ENCODE peak calls at places on chromosomes 6 and 20, in nine cellular contexts. D, V, O, L, P, T, K, C and A are unnamed samples.

GRCh38 chr20:5550738-5551529 is 199.3 kb upstream of the SHLD1 start:
- DNase-seq in D (no peak), V (no peak), O (no peak), L (no peak), P (no peak), T (peak), K (no peak), C (no peak), A (peak)

GRCh38 chr6:26571592-26572296 is 25.0 kb upstream of the ABT1 start:
- DNase-seq in D (no peak), V (no peak), O (no peak), L (no peak), P (no peak), T (peak), K (no peak), C (peak), A (no peak)

GRCh38 chr6:11744753-11745152 is 33.9 kb downstream of the ADTRP start:
- DNase-seq in D (peak), V (peak), O (peak), L (no peak), P (peak), T (no peak), K (no peak), C (peak), A (no peak)

GRCh38 chr6:126170875-126171489 is 168.9 kb upstream of the CENPW start:
- DNase-seq in D (no peak), V (no peak), O (no peak), L (no peak), P (no peak), T (peak), K (peak), C (peak), A (peak)

GRCh38 chr6:32393660-32394420 is 13.1 kb downstream of the BTNL2 start:
- DNase-seq in D (peak), V (no peak), O (peak), L (no peak), P (no peak), T (no peak), K (no peak), C (no peak), A (no peak)

GRCh38 chr6:138086573-138087196 is 20.5 kb downstream of the PERP start:
- DNase-seq in D (no peak), V (no peak), O (peak), L (no peak), P (no peak), T (no peak), K (no peak), C (peak), A (no peak)

GRCh38 chr6:149717255-149717587 is 680 bp downstream of the LATS1 start:
- DNase-seq in D (no peak), V (no peak), O (no peak), L (no peak), P (no peak), T (no peak), K (no peak), C (no peak), A (no peak)

GRCh38 chr6:67888886-67889681 is 746.0 kb upstream of the ADGRB3 start:
- DNase-seq in D (no peak), V (no peak), O (no peak), L (no peak), P (no peak), T (no peak), K (no peak), C (no peak), A (no peak)

GRCh38 chr20:32980131-32980941 is 23.9 kb downstream of the SUN5 start:
- DNase-seq in D (no peak), V (peak), O (no peak), L (no peak), P (no peak), T (no peak), K (no peak), C (no peak), A (no peak)

GRCh38 chr6:6734463-6735455 is 146.2 kb downstream of the LY86 start:
- DNase-seq in D (no peak), V (no peak), O (no peak), L (no peak), P (no peak), T (peak), K (no peak), C (no peak), A (no peak)

GRCh38 chr20:10739134-10739533 is 65.3 kb upstream of the JAG1 start:
- DNase-seq in D (no peak), V (no peak), O (no peak), L (no peak), P (no peak), T (no peak), K (no peak), C (no peak), A (no peak)

GRCh38 chr6:15359335-15359862 is 113.5 kb downstream of the JARID2 start:
- DNase-seq in D (peak), V (no peak), O (no peak), L (no peak), P (no peak), T (peak), K (no peak), C (no peak), A (no peak)

GRCh38 chr6:63742060-63742459 is 106.5 kb downstream of the PHF3 start:
- DNase-seq in D (no peak), V (no peak), O (no peak), L (no peak), P (no peak), T (no peak), K (no peak), C (peak), A (no peak)

GRCh38 chr6:32189082-32189741 is 790 bp downstream of the PBX2 start:
- DNase-seq in D (no peak), V (no peak), O (no peak), L (no peak), P (no peak), T (peak), K (no peak), C (no peak), A (no peak)

GRCh38 chr6:122752990-122753687 is 26.4 kb upstream of the FABP7 start:
- DNase-seq in D (no peak), V (no peak), O (no peak), L (no peak), P (no peak), T (no peak), K (no peak), C (no peak), A (no peak)

GRCh38 chr6:29739136-29739881 is 16.1 kb downstream of the HLA-F start:
- DNase-seq in D (no peak), V (peak), O (no peak), L (no peak), P (no peak), T (no peak), K (no peak), C (no peak), A (no peak)

GRCh38 chr6:93047033-93047432 is 372.3 kb downstream of the EPHA7 start:
- DNase-seq in D (no peak), V (no peak), O (no peak), L (no peak), P (no peak), T (no peak), K (no peak), C (no peak), A (no peak)

GRCh38 chr6:151627689-151628444 is 134.1 kb downstream of the CCDC170 start:
- DNase-seq in D (no peak), V (no peak), O (peak), L (no peak), P (no peak), T (no peak), K (no peak), C (no peak), A (no peak)

GRCh38 chr6:33299237-33299944 is 649 bp upstream of the RGL2 start:
- DNase-seq in D (peak), V (peak), O (no peak), L (peak), P (no peak), T (peak), K (peak), C (peak), A (peak)

GRCh38 chr6:2725999-2726567 is 24.6 kb downstream of the MYLK4 start:
- DNase-seq in D (no peak), V (no peak), O (no peak), L (no peak), P (no peak), T (peak), K (no peak), C (no peak), A (no peak)

GRCh38 chr6:74891358-74891811 is 314.5 kb downstream of the COL12A1 start:
- DNase-seq in D (peak), V (peak), O (no peak), L (no peak), P (no peak), T (peak), K (no peak), C (no peak), A (no peak)

GRCh38 chr6:151432650-151433049 is 19.3 kb downstream of the RMND1 start:
- DNase-seq in D (no peak), V (no peak), O (no peak), L (no peak), P (no peak), T (no peak), K (no peak), C (no peak), A (no peak)

GRCh38 chr6:156058356-156058755 is 602.7 kb upstream of the NOX3 start:
- DNase-seq in D (no peak), V (no peak), O (no peak), L (no peak), P (no peak), T (no peak), K (no peak), C (no peak), A (no peak)

GRCh38 chr6:153096792-153097191 is 34.3 kb downstream of the RGS17 start:
- DNase-seq in D (no peak), V (no peak), O (no peak), L (no peak), P (no peak), T (no peak), K (no peak), C (no peak), A (no peak)

GRCh38 chr6:35485402-35485877 is 11.4 kb downstream of the TEAD3 start:
- DNase-seq in D (peak), V (peak), O (no peak), L (no peak), P (no peak), T (peak), K (no peak), C (no peak), A (no peak)

GRCh38 chr6:87968435-87969278 is 79.0 kb upstream of the SPACA1 start:
- DNase-seq in D (no peak), V (no peak), O (no peak), L (no peak), P (no peak), T (no peak), K (no peak), C (no peak), A (no peak)

GRCh38 chr20:49460916-49461315 is 21.6 kb downstream of the KCNB1 start:
- DNase-seq in D (no peak), V (no peak), O (no peak), L (peak), P (no peak), T (peak), K (no peak), C (peak), A (no peak)

GRCh38 chr6:36731622-36732310 is 34.1 kb downstream of the RAB44 start:
- DNase-seq in D (no peak), V (peak), O (no peak), L (no peak), P (no peak), T (peak), K (no peak), C (no peak), A (no peak)

GRCh38 chr20:44496976-44497375 is 21.3 kb downstream of the TTPAL start:
- DNase-seq in D (no peak), V (peak), O (peak), L (no peak), P (no peak), T (peak), K (no peak), C (no peak), A (no peak)

GRCh38 chr6:16749516-16750485 is 11.5 kb downstream of the ATXN1 start:
- DNase-seq in D (no peak), V (no peak), O (no peak), L (no peak), P (no peak), T (no peak), K (no peak), C (no peak), A (no peak)

GRCh38 chr20:37333848-37334318 is 12.1 kb upstream of the SRC start:
- DNase-seq in D (no peak), V (no peak), O (no peak), L (no peak), P (no peak), T (no peak), K (no peak), C (no peak), A (no peak)

GRCh38 chr6:29737707-29738630 is 14.7 kb downstream of the HLA-F start:
- DNase-seq in D (peak), V (peak), O (no peak), L (peak), P (no peak), T (no peak), K (peak), C (peak), A (peak)

GRCh38 chr6:166676270-166676860 is 49.3 kb upstream of the RPS6KA2 start:
- DNase-seq in D (no peak), V (no peak), O (no peak), L (no peak), P (no peak), T (no peak), K (no peak), C (no peak), A (no peak)

GRCh38 chr6:17885079-17885478 is 102.4 kb downstream of the KIF13A start:
- DNase-seq in D (no peak), V (no peak), O (no peak), L (no peak), P (no peak), T (peak), K (no peak), C (no peak), A (no peak)

GRCh38 chr6:119539066-119539746 is 189.6 kb upstream of the MAN1A1 start:
- DNase-seq in D (no peak), V (no peak), O (no peak), L (no peak), P (no peak), T (peak), K (no peak), C (no peak), A (no peak)

GRCh38 chr6:129340983-129341382 is 369.0 kb downstream of the ARHGAP18 start:
- DNase-seq in D (no peak), V (no peak), O (no peak), L (no peak), P (no peak), T (peak), K (no peak), C (no peak), A (no peak)

GRCh38 chr6:166530211-166531045 is 56.0 kb downstream of the RAMACL start:
- DNase-seq in D (no peak), V (no peak), O (no peak), L (no peak), P (no peak), T (peak), K (no peak), C (no peak), A (no peak)

GRCh38 chr20:54254596-54254995 is 46.7 kb downstream of the PFDN4 start:
- DNase-seq in D (no peak), V (no peak), O (no peak), L (no peak), P (no peak), T (no peak), K (no peak), C (no peak), A (no peak)

GRCh38 chr6:24827162-24827561 is 28.4 kb upstream of the ARMH2 start:
- DNase-seq in D (no peak), V (no peak), O (no peak), L (no peak), P (no peak), T (no peak), K (no peak), C (peak), A (no peak)

GRCh38 chr6:4370066-4370465 is 234.7 kb upstream of the ECI2 start:
- DNase-seq in D (no peak), V (no peak), O (peak), L (no peak), P (no peak), T (peak), K (no peak), C (no peak), A (no peak)

GRCh38 chr20:46400828-46401477 is 5.5 kb downstream of the ELMO2 start:
- DNase-seq in D (no peak), V (no peak), O (no peak), L (no peak), P (no peak), T (peak), K (peak), C (no peak), A (peak)
- H3K4me3 ChIP-seq in D (no peak), V (no peak), O (no peak), L (no peak), P (peak), T (peak), K (no peak), C (no peak), A (peak)

GRCh38 chr6:20476501-20477043 is 57.7 kb upstream of the CDKAL1 start:
- DNase-seq in D (no peak), V (no peak), O (no peak), L (no peak), P (no peak), T (no peak), K (no peak), C (no peak), A (no peak)
- H3K4me3 ChIP-seq in D (no peak), V (no peak), O (no peak), L (no peak), P (no peak), T (no peak), K (no peak), C (no peak), A (no peak)

DNA sequence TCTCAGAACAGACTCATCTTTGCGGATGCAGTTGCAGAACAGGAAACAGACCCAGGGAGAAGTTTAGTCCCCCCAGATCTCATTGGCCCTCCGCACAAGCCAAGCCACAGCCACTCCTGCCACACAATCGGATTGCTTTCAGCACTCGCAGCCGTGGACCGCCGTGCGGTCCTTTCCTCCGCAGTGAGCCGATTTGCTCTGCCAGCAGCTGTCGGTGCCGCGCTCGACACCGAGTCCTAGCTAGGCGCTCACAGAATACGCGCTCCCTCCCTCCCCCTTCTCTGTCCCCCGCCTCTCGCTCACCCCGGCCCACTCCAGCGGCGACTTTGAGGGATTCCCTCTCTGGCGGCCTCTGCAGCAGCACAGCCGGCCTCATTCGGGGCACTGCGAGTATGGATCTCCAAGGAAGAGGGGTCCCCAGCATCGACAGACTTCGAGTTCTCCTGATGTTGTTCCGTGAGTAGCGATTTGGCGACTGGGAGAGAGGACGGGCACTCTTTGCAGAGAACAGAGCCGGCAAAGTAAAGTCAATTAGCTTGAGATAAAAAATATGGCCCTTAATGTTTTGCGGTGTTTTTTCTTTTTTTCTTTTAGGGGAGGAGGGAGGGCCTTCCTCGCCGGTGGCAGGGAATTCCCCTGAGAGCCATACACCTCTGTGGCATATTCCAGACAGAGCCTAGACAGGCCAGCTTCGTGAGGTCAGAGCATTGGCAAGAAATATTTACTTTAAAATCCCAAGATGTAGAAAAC is at the start of gene LAMP5:
- DNase-seq in D (no peak), V (no peak), O (no peak), L (no peak), P (no peak), T (peak), K (no peak), C (peak), A (no peak)
- H3K4me3 ChIP-seq in D (peak), V (peak), O (no peak), L (no peak), P (peak), T (peak), K (no peak), C (no peak), A (no peak)

GRCh38 chr6:53547815-53548496 is 3.1 kb upstream of the GCLC start:
- DNase-seq in D (peak), V (peak), O (peak), L (peak), P (peak), T (peak), K (peak), C (peak), A (peak)
- H3K4me3 ChIP-seq in D (peak), V (peak), O (peak), L (peak), P (peak), T (peak), K (peak), C (peak), A (peak)

DNA sequence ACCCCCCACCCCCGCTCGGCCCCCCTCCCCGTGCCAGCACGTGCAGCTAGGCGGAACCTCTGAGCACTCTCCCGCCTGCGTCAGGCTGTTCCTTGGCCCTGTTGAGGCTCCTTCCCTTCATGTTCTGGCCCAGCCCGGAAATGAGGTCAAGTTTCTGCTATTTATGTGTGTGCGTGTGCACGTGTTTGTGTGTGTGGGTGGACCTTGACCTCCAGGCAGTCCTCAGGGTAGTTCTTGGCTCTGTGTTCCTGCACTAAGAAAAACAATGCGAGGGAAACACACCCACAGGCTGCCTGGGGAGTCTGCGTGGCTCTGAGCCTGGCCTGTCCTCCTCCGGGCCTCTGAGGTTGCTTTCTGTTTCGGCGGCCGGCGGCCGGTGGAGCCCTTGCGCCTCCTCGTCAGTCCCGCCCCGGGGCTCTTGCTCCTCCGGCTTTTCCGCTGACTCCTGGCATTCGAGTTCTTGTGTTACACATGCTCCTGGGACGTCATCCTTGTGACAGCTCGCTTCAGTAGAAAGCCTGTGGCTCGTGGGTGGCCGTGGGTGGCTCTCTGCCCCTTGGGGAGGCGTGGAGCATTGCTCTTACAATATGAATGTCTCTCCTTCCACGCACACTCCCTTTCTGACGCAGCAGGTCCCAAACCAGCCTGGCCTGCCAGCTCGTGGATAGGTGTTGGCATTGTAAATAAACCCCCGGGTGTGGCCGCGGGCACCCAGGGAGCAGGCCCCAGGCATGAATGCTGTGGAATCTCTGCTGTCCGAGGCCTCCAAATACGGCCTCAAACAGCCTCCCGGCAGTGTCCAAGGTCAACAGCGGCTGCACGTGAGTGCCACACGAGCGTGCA is 10.0 kb downstream of the SLCO4A1 start:
- DNase-seq in D (peak), V (peak), O (peak), L (peak), P (peak), T (peak), K (no peak), C (peak), A (no peak)
- H3K4me3 ChIP-seq in D (peak), V (peak), O (no peak), L (no peak), P (peak), T (peak), K (no peak), C (no peak), A (no peak)